ENCODE peak calls at places on chromosomes 12 and 14, in five cellular contexts. P is AG09319, T is cardiac muscle cell, H is putamen, O is dermis blood vessel endothelial cell. S is an unnamed sample.

GRCh38 chr12:75558262-75558661 is 46.9 kb upstream of the KRR1 start:
- DNase-seq in P (no peak), T (no peak), H (no peak), O (no peak), S (no peak)

GRCh38 chr14:75961662-75962061 is 20.1 kb downstream of the TGFB3 start:
- DNase-seq in P (no peak), T (no peak), H (no peak), O (no peak), S (no peak)

GRCh38 chr12:115075552-115076170 is 391.7 kb upstream of the TBX3 start:
- DNase-seq in P (no peak), T (no peak), H (no peak), O (no peak), S (no peak)

GRCh38 chr12:69947922-69948321 is 122.9 kb downstream of the MYRFL start:
- DNase-seq in P (no peak), T (no peak), H (no peak), O (no peak), S (no peak)

GRCh38 chr14:26841920-26842741 is 244.3 kb upstream of the NOVA1 start:
- DNase-seq in P (peak), T (peak), H (no peak), O (no peak), S (no peak)

GRCh38 chr14:102020058-102020971 is 55.9 kb downstream of the DYNC1H1 start:
- DNase-seq in P (peak), T (peak), H (no peak), O (no peak), S (no peak)

GRCh38 chr12:5204271-5204670 is 160.6 kb downstream of the KCNA5 start:
- DNase-seq in P (no peak), T (no peak), H (no peak), O (no peak), S (no peak)

GRCh38 chr12:90653051-90653450 is 301.9 kb downstream of the CCER1 start:
- DNase-seq in P (no peak), T (no peak), H (no peak), O (no peak), S (no peak)

GRCh38 chr12:124126950-124127349 is 153.9 kb downstream of the ZNF664 start:
- DNase-seq in P (no peak), T (no peak), H (no peak), O (no peak), S (no peak)

GRCh38 chr12:109741286-109741969 is 27.8 kb downstream of the FAM222A start:
- DNase-seq in P (no peak), T (no peak), H (no peak), O (no peak), S (no peak)

GRCh38 chr14:80621701-80622100 is 319.8 kb downstream of the CEP128 start:
- DNase-seq in P (peak), T (peak), H (no peak), O (peak), S (no peak)

S was measured in 8988T.